ENCODE peak calls at places on chromosomes 6 and 20, in seven cellular contexts. E is uterus, F is suprapubic skin, S is BJ, Y is heart right ventricle, I is thoracic aorta, A is mammary epithelial cell. W is an unnamed sample.

GRCh38 chr20:50085146-50085480 is 27.8 kb downstream of the UBE2V1 start:
- DNase-seq in I (no peak), S (no peak), E (no peak), F (peak), Y (no peak), A (no peak), W (no peak)

GRCh38 chr6:147223751-147224150 is 19.5 kb downstream of the STXBP5 start:
- DNase-seq in S (no peak), F (no peak), E (no peak), Y (no peak), A (no peak), I (no peak), W (no peak)

GRCh38 chr6:25178336-25178735 is 100.8 kb upstream of the CARMIL1 start:
- DNase-seq in A (no peak), I (no peak), S (no peak), Y (no peak), E (no peak), F (no peak), W (no peak)

GRCh38 chr20:37071481-37071911 is 24.3 kb downstream of the RBL1 start:
- DNase-seq in Y (no peak), S (peak), A (peak), E (no peak), I (no peak), F (no peak), W (no peak)

GRCh38 chr20:43925215-43925614 is 10.6 kb downstream of the TOX2 start:
- DNase-seq in I (no peak), E (no peak), Y (no peak), F (no peak), A (no peak), S (no peak), W (no peak)

GRCh38 chr6:35391240-35391968 is 49.0 kb downstream of the PPARD start:
- DNase-seq in E (no peak), F (no peak), A (peak), S (peak), Y (no peak), I (no peak), W (no peak)

GRCh38 chr6:68069921-68070709 is 565.0 kb upstream of the ADGRB3 start:
- DNase-seq in A (no peak), S (no peak), I (no peak), Y (no peak), F (no peak), E (no peak), W (no peak)

GRCh38 chr6:68859233-68859632 is 224.2 kb downstream of the ADGRB3 start:
- DNase-seq in E (no peak), A (no peak), Y (no peak), F (no peak), S (no peak), I (no peak), W (no peak)

GRCh38 chr20:38272961-38273360 is 12.4 kb upstream of the KIAA1755 start:
- DNase-seq in I (no peak), S (no peak), A (no peak), Y (peak), F (peak), E (peak), W (no peak)

GRCh38 chr6:33745558-33745957 is 1.1 kb downstream of the IP6K3 start:
- DNase-seq in E (no peak), F (no peak), S (no peak), I (no peak), Y (no peak), A (no peak), W (no peak)

GRCh38 chr6:43308101-43308989 is at the start of gene CRIP3:
- DNase-seq in S (no peak), E (peak), F (no peak), Y (peak), A (peak), I (no peak), W (no peak)

GRCh38 chr6:33160728-33161323 is 31.4 kb downstream of the COL11A2 start:
- DNase-seq in I (no peak), E (no peak), S (peak), F (no peak), Y (no peak), A (peak), W (no peak)

GRCh38 chr6:47319867-47320266 is 10.2 kb upstream of the TNFRSF21 start:
- DNase-seq in Y (no peak), S (no peak), E (no peak), I (no peak), F (no peak), A (no peak), W (no peak)

GRCh38 chr6:134106702-134107101 is 54.3 kb upstream of the SLC2A12 start:
- DNase-seq in F (no peak), E (no peak), I (no peak), Y (no peak), A (no peak), S (no peak), W (no peak)

GRCh38 chr20:52105045-52105572 is 86.5 kb downstream of the ZFP64 start:
- DNase-seq in A (peak), F (no peak), E (no peak), I (no peak), S (no peak), Y (no peak), W (peak)

GRCh38 chr6:29886686-29887085 is 55.6 kb upstream of the HLA-A start:
- DNase-seq in F (no peak), E (no peak), Y (no peak), S (no peak), A (peak), I (no peak), W (no peak)

GRCh38 chr6:30260036-30260504 is 46.9 kb upstream of the TRIM26 start:
- DNase-seq in I (no peak), E (no peak), A (no peak), S (no peak), Y (no peak), F (no peak), W (no peak)

GRCh38 chr6:11232177-11232967 is at the start of gene NEDD9:
- DNase-seq in I (peak), A (peak), S (peak), F (peak), E (peak), Y (peak), W (peak)
- TF ChIP-seq CTCF in I (no peak), A (no peak), S (no peak), F (no peak), E (no peak), Y (no peak), W (no peak)

GRCh38 chr6:136793348-136793747 is 1.1 kb upstream of the MAP3K5 start:
- DNase-seq in S (no peak), A (peak), E (no peak), F (no peak), I (no peak), Y (no peak), W (no peak)

GRCh38 chr6:136790411-136791295 is 1.6 kb downstream of the MAP3K5 start:
- DNase-seq in F (no peak), I (no peak), A (no peak), Y (no peak), E (no peak), S (no peak), W (no peak)

GRCh38 chr6:136792945-136793289 is 640 bp upstream of the MAP3K5 start:
- DNase-seq in I (peak), E (peak), F (peak), A (peak), Y (peak), S (peak), W (peak)

GRCh38 chr6:136791296-136792065 is 796 bp downstream of the MAP3K5 start:
- DNase-seq in I (peak), S (no peak), Y (peak), E (peak), A (peak), F (peak), W (peak)

GRCh38 chr6:136792066-136792944 is at the start of gene MAP3K5:
- DNase-seq in E (peak), Y (peak), F (peak), I (peak), A (peak), S (no peak), W (peak)
- TF ChIP-seq CTCF in E (peak), Y (peak), F (peak), I (no peak), A (peak), S (peak), W (no peak)

GRCh38 chr6:116191881-116192280 is 62.0 kb downstream of the TSPYL4 start:
- DNase-seq in A (no peak), I (no peak), S (no peak), F (no peak), Y (no peak), E (no peak), W (no peak)

GRCh38 chr6:116189472-116189871 is 63.5 kb upstream of the COL10A1 start:
- DNase-seq in Y (no peak), S (no peak), A (no peak), F (no peak), E (no peak), I (no peak), W (no peak)

GRCh38 chr6:116190550-116190949 is 63.3 kb downstream of the TSPYL4 start:
- DNase-seq in A (no peak), S (peak), Y (no peak), F (no peak), I (no peak), E (no peak), W (no peak)
- TF ChIP-seq CTCF in A (no peak), S (no peak), Y (no peak), F (no peak), I (no peak), E (no peak), W (no peak)

GRCh38 chr6:95280690-95281273 is 296.6 kb upstream of the MANEA start:
- DNase-seq in Y (peak), E (no peak), A (no peak), I (no peak), F (no peak), S (no peak), W (peak)
- TF ChIP-seq CTCF in Y (no peak), E (no peak), A (peak), I (no peak), F (no peak), S (peak), W (peak)

GRCh38 chr6:90859612-90860011 is 272.7 kb upstream of the MAP3K7 start:
- DNase-seq in E (no peak), I (no peak), F (no peak), Y (no peak), S (no peak), A (no peak), W (no peak)

GRCh38 chr6:90859056-90859455 is 272.2 kb upstream of the MAP3K7 start:
- DNase-seq in I (no peak), A (peak), Y (no peak), S (no peak), E (no peak), F (no peak), W (no peak)

GRCh38 chr6:90865513-90865912 is 278.6 kb upstream of the MAP3K7 start:
- DNase-seq in S (no peak), F (no peak), I (no peak), A (peak), E (no peak), Y (no peak), W (no peak)

GRCh38 chr6:90860822-90861601 is 274.1 kb upstream of the MAP3K7 start:
- DNase-seq in I (no peak), S (no peak), Y (no peak), E (no peak), A (no peak), F (no peak), W (no peak)
- TF ChIP-seq CTCF in I (no peak), S (peak), Y (no peak), E (no peak), A (peak), F (no peak), W (no peak)

GRCh38 chr20:33181482-33182093 is 13.6 kb downstream of the BPIFA2 start:
- DNase-seq in I (no peak), F (no peak), S (no peak), E (no peak), A (no peak), Y (no peak), W (no peak)
- TF ChIP-seq CTCF in I (no peak), F (no peak), S (no peak), E (no peak), A (no peak), Y (no peak), W (no peak)

DNA sequence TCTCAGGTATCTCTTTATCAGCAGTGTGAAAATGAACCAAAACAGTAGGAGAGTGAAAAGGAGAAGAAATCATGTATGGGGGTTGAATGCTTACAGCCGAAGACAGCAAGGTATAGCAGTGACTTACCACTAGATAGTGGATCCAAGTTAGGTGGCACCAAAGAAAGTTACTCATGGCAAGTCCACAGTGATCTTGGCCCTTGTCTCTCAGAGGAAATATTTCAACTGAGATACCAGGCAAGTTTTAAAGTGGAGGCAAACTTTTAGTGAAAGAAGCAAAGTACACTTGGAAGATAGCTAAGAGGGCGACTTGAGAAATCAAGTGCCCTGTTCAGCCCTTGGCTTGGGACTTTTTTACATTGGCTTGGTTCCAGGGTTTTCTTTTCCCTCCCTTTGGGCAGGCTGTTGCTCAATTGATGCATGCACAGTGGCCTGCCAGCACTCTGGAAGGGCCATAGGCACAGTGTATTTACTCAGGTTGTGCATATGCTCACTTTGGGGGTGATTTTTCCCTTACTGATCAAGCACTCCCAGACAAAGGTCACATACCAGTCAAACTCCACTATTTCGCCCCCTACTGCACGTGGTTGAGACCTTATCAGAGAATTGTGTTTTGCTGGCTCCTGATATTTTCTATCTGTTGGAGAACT is 329.5 kb upstream of the KHDRBS2 start:
- DNase-seq in S (no peak), I (no peak), E (no peak), A (no peak), F (no peak), Y (no peak), W (no peak)
- TF ChIP-seq CTCF in S (no peak), I (no peak), E (no peak), A (no peak), F (no peak), Y (no peak), W (no peak)